ENCODE peak calls at places on chromosomes 16 and 17, in five cellular contexts. F, O, T, Z and A are unnamed samples.

GRCh38 chr17:65403129-65403528 is 158.3 kb downstream of the AXIN2 start:
- DNase-seq in F (no peak), O (no peak), T (no peak), Z (no peak), A (no peak)

GRCh38 chr17:38883592-38884526 is 14.0 kb downstream of the LASP1 start:
- DNase-seq in F (no peak), O (no peak), T (no peak), Z (no peak), A (no peak)

GRCh38 chr16:1820096-1820972 is 6.3 kb downstream of the HAGH start:
- DNase-seq in F (no peak), O (no peak), T (no peak), Z (no peak), A (no peak)

GRCh38 chr17:59872351-59872750 is 20.4 kb downstream of the TUBD1 start:
- DNase-seq in F (no peak), O (no peak), T (no peak), Z (no peak), A (peak; percentile 29)

GRCh38 chr16:23424292-23424958 is 28.6 kb downstream of the COG7 start:
- DNase-seq in F (peak; percentile 98), O (no peak), T (peak; percentile 84), Z (no peak), A (peak; percentile 90)

GRCh38 chr16:67199011-67199807 is at the start of gene ELMO3:
- DNase-seq in F (no peak), O (peak; percentile 52), T (peak; percentile 88), Z (no peak), A (no peak)

GRCh38 chr16:1221628-1222552 is 3.2 kb downstream of the TPSG1 start:
- DNase-seq in F (peak; percentile 38), O (no peak), T (peak; percentile 33), Z (no peak), A (no peak)

GRCh38 chr16:5042574-5043171 is 8.9 kb upstream of the NAGPA start:
- DNase-seq in F (no peak), O (peak; percentile 1), T (no peak), Z (no peak), A (no peak)

GRCh38 chr17:57672205-57672632 is 72.9 kb downstream of the CCDC182 start:
- DNase-seq in F (no peak), O (no peak), T (no peak), Z (no peak), A (no peak)

GRCh38 chr17:51682115-51682514 is 421.8 kb downstream of the UTP18 start:
- DNase-seq in F (no peak), O (no peak), T (no peak), Z (no peak), A (no peak)

GRCh38 chr17:8060274-8060673 is 21.4 kb downstream of the ALOX15B start:
- DNase-seq in F (peak; percentile 31), O (peak; percentile 64), T (peak; percentile 66), Z (peak; percentile 89), A (peak; percentile 87)

GRCh38 chr16:27350006-27350405 is 36.2 kb downstream of the IL4R start:
- DNase-seq in F (no peak), O (no peak), T (no peak), Z (no peak), A (no peak)

GRCh38 chr17:2705263-2705662 is 6.3 kb downstream of the CLUH start:
- DNase-seq in F (peak; percentile 53), O (no peak), T (no peak), Z (no peak), A (no peak)

GRCh38 chr17:63437287-63438091 is 8.6 kb downstream of the CYB561 start:
- DNase-seq in F (no peak), O (no peak), T (no peak), Z (no peak), A (no peak)

GRCh38 chr16:61892531-61892930 is 143.7 kb downstream of the CDH8 start:
- DNase-seq in F (no peak), O (no peak), T (no peak), Z (no peak), A (no peak)

GRCh38 chr17:54898576-54898975 is 2.1 kb upstream of the TOM1L1 start:
- DNase-seq in F (no peak), O (no peak), T (no peak), Z (no peak), A (no peak)

GRCh38 chr17:62093188-62094155 is 28.4 kb upstream of the MED13 start:
- DNase-seq in F (peak; percentile 91), O (no peak), T (no peak), Z (no peak), A (peak; percentile 91)

GRCh38 chr16:49464093-49464492 is 90.5 kb downstream of the C16orf78 start:
- DNase-seq in F (no peak), O (no peak), T (no peak), Z (no peak), A (no peak)

GRCh38 chr17:56765449-56765848 is 68.3 kb downstream of the C17orf67 start:
- DNase-seq in F (no peak), O (no peak), T (no peak), Z (no peak), A (no peak)

GRCh38 chr17:72710834-72711233 is 381.7 kb downstream of the SLC39A11 start:
- DNase-seq in F (no peak), O (no peak), T (no peak), Z (no peak), A (no peak)

GRCh38 chr17:18860161-18860972 is 2.4 kb downstream of the PRPSAP2 start:
- DNase-seq in F (no peak), O (no peak), T (no peak), Z (no peak), A (no peak)

GRCh38 chr17:61144137-61144536 is 255.5 kb upstream of the TBX2 start:
- DNase-seq in F (no peak), O (no peak), T (no peak), Z (no peak), A (no peak)

GRCh38 chr16:7456221-7456620 is 123.6 kb downstream of the RBFOX1 start:
- DNase-seq in F (no peak), O (no peak), T (no peak), Z (no peak), A (no peak)

GRCh38 chr16:85477801-85478363 is 135.2 kb upstream of the GSE1 start:
- DNase-seq in F (no peak), O (no peak), T (no peak), Z (no peak), A (no peak)

GRCh38 chr16:75727221-75727620 is 931 bp upstream of the CPHXL start:
- DNase-seq in F (no peak), O (no peak), T (no peak), Z (no peak), A (no peak)

GRCh38 chr17:44556114-44556853 is 1.0 kb upstream of the FZD2 start:
- DNase-seq in F (peak; percentile 53), O (peak; percentile 80), T (peak; percentile 47), Z (no peak), A (peak; percentile 84)

GRCh38 chr17:47693667-47694017 is 319 bp upstream of the TBKBP1 start:
- DNase-seq in F (no peak), O (no peak), T (no peak), Z (no peak), A (no peak)